ENCODE peak calls at places on chromosomes 16 and 17, in eight cellular contexts. Q is substantia nigra; G is CD8-positive, alpha-beta memory T cell; A is ureter; V is GM10248; L is activated CD8-positive, alpha-beta T cell treated with anti-CD3 and anti-CD28 coated beads for 36 hours; I is amniotic epithelial cell; D is cerebellar nuclear complex. M is an unnamed sample.

GRCh38 chr17:20174588-20175265 is 165.6 kb downstream of the SPECC1 start:
- DNase-seq in Q (no peak), G (no peak), A (no peak), V (no peak), L (no peak), I (peak), D (no peak), M (no peak)

GRCh38 chr16:19169081-19169639 is 1.1 kb downstream of the SYT17 start:
- DNase-seq in Q (no peak), G (no peak), A (no peak), V (no peak), L (no peak), I (no peak), D (no peak), M (no peak)

GRCh38 chr16:67865318-67865717 is 7.5 kb upstream of the EDC4 start:
- DNase-seq in Q (no peak), G (no peak), A (no peak), V (no peak), L (peak), I (peak), D (no peak), M (peak)

GRCh38 chr17:61399131-61400057 is at the start of gene TBX2:
- DNase-seq in Q (no peak), G (no peak), A (peak), V (no peak), L (no peak), I (peak), D (no peak), M (peak)

GRCh38 chr17:78935419-78936323 is 10.5 kb upstream of the TIMP2 start:
- DNase-seq in Q (no peak), G (no peak), A (peak), V (no peak), L (no peak), I (peak), D (no peak), M (no peak)

GRCh38 chr17:46942441-46943217 is 19.7 kb downstream of the GOSR2 start:
- DNase-seq in Q (peak), G (peak), A (peak), V (peak), L (peak), I (peak), D (peak), M (peak)

GRCh38 chr17:78838574-78839005 is 2.0 kb downstream of the USP36 start:
- DNase-seq in Q (no peak), G (no peak), A (no peak), V (no peak), L (no peak), I (no peak), D (no peak), M (no peak)

GRCh38 chr17:56292628-56293027 is 139.4 kb downstream of the ANKFN1 start:
- DNase-seq in Q (no peak), G (no peak), A (no peak), V (no peak), L (peak), I (no peak), D (no peak), M (no peak)

GRCh38 chr16:56279132-56279531 is 87.8 kb downstream of the GNAO1 start:
- DNase-seq in Q (no peak), G (peak), A (peak), V (no peak), L (peak), I (no peak), D (no peak), M (no peak)

GRCh38 chr17:68457539-68458259 is 403 bp upstream of the WIPI1 start:
- DNase-seq in Q (peak), G (peak), A (peak), V (peak), L (peak), I (peak), D (peak), M (peak)

GRCh38 chr17:80006339-80006720 is 29.3 kb downstream of the TBC1D16 start:
- DNase-seq in Q (no peak), G (no peak), A (no peak), V (no peak), L (no peak), I (no peak), D (no peak), M (no peak)

GRCh38 chr16:73021866-73022495 is 25.9 kb downstream of the ZFHX3 start:
- DNase-seq in Q (no peak), G (no peak), A (no peak), V (no peak), L (no peak), I (no peak), D (no peak), M (no peak)

GRCh38 chr17:36070427-36070826 is 6.4 kb downstream of the CCL18 start:
- DNase-seq in Q (no peak), G (no peak), A (no peak), V (no peak), L (no peak), I (no peak), D (no peak), M (no peak)

GRCh38 chr17:42814633-42815399 is 9.3 kb downstream of the BECN1 start:
- DNase-seq in Q (no peak), G (no peak), A (no peak), V (no peak), L (no peak), I (peak), D (no peak), M (no peak)

GRCh38 chr16:4624827-4625616 is 396 bp downstream of the MGRN1 start:
- DNase-seq in Q (peak), G (peak), A (peak), V (peak), L (peak), I (peak), D (no peak), M (no peak)

GRCh38 chr17:27466376-27466747 is 10.1 kb downstream of the KSR1 start:
- DNase-seq in Q (no peak), G (no peak), A (no peak), V (no peak), L (no peak), I (no peak), D (no peak), M (no peak)

M was measured in cerebellar cortex.